ENCODE peak calls at places on chromosomes 5 and 9, in six cellular contexts. C, Q, M, E, L and Z are unnamed samples.

GRCh38 chr5:23507278-23507685 is at the start of gene PRDM9:
- DNase-seq in M (no peak), E (peak; percentile 76), L (no peak), C (peak; percentile 42), Q (peak; percentile 10), Z (peak; percentile 41)

GRCh38 chr5:89168766-89169165 is 285.8 kb upstream of the MEF2C start:
- DNase-seq in M (no peak), C (no peak), E (no peak), Q (no peak), L (no peak), Z (no peak)

GRCh38 chr5:145752947-145753346 is 82.2 kb downstream of the PRELID2 start:
- DNase-seq in M (no peak), L (peak; percentile 42), Q (no peak), E (no peak), C (no peak), Z (no peak)

GRCh38 chr5:136769093-136769492 is 403.7 kb upstream of the TRPC7 start:
- DNase-seq in C (no peak), Q (no peak), M (no peak), E (no peak), L (no peak), Z (no peak)

GRCh38 chr9:77726289-77726688 is 78.2 kb upstream of the GNA14 start:
- DNase-seq in L (peak; percentile 45), E (no peak), Q (no peak), C (no peak), M (no peak), Z (no peak)

GRCh38 chr9:11064853-11065252 is 452.1 kb upstream of the PTPRD start:
- DNase-seq in C (no peak), M (no peak), Q (no peak), L (no peak), E (no peak), Z (no peak)

GRCh38 chr5:10563940-10564837 is at the start of gene ANKRD33B:
- DNase-seq in M (peak; percentile 19), L (peak; percentile 63), Q (peak; percentile 63), C (no peak), E (peak; percentile 74), Z (peak; percentile 68)

GRCh38 chr5:112921031-112921832 is 795 bp downstream of the REEP5 start:
- DNase-seq in C (peak; percentile 70), M (peak; percentile 81), Q (peak; percentile 75), L (peak; percentile 56), E (peak; percentile 84), Z (peak; percentile 57)

GRCh38 chr9:119086590-119086989 is 282.6 kb downstream of the BRINP1 start:
- DNase-seq in L (no peak), M (no peak), E (no peak), C (no peak), Q (no peak), Z (no peak)

GRCh38 chr5:133250527-133250926 is 198.7 kb downstream of the HSPA4 start:
- DNase-seq in E (no peak), C (no peak), L (no peak), Q (no peak), M (no peak), Z (no peak)

GRCh38 chr9:7974335-7975005 is 174.9 kb upstream of the DMAC1 start:
- DNase-seq in M (no peak), C (no peak), L (no peak), Q (no peak), E (no peak), Z (no peak)

GRCh38 chr5:178240341-178240741 is 7.7 kb upstream of the PHYKPL start:
- DNase-seq in M (no peak), Q (no peak), L (no peak), E (no peak), C (no peak), Z (no peak)

GRCh38 chr9:70602364-70603019 is 188.0 kb upstream of the KLF9 start:
- DNase-seq in C (peak; percentile 73), L (peak; percentile 91), Q (peak; percentile 61), M (peak; percentile 53), E (peak; percentile 85), Z (peak; percentile 76)

GRCh38 chr9:133210202-133210532 is 1.1 kb upstream of the OBP2B start:
- DNase-seq in M (no peak), E (no peak), Q (no peak), C (no peak), L (no peak), Z (no peak)

GRCh38 chr9:83927591-83927990 is 6.4 kb upstream of the KIF27 start:
- DNase-seq in Q (no peak), E (no peak), M (no peak), L (no peak), C (no peak), Z (no peak)

GRCh38 chr9:111825468-111826145 is 30.9 kb upstream of the SHOC1 start:
- DNase-seq in Q (no peak), M (no peak), L (peak; percentile 50), C (no peak), E (no peak), Z (no peak)

GRCh38 chr9:134637241-134637640 is 4.4 kb upstream of the COL5A1 start:
- DNase-seq in Q (no peak), L (no peak), C (peak; percentile 90), E (peak; percentile 72), M (no peak), Z (no peak)

GRCh38 chr5:96781031-96781733 is 26.6 kb downstream of the ERAP1 start:
- DNase-seq in M (no peak), L (peak; percentile 49), Q (no peak), C (no peak), E (no peak), Z (no peak)

GRCh38 chr5:151553130-151553670 is 37.9 kb downstream of the FAT2 start:
- DNase-seq in L (no peak), M (no peak), C (no peak), E (no peak), Q (no peak), Z (no peak)

GRCh38 chr9:34463098-34463900 is 4.7 kb downstream of the DNAI1 start:
- DNase-seq in C (peak; percentile 66), Q (no peak), E (no peak), M (no peak), L (peak; percentile 60), Z (peak; percentile 29)

GRCh38 chr9:121262450-121262849 is 5.5 kb upstream of the GSN start:
- DNase-seq in Q (no peak), C (no peak), E (peak; percentile 71), L (no peak), M (no peak), Z (no peak)

GRCh38 chr9:121259935-121260334 is 8.0 kb upstream of the GSN start:
- DNase-seq in L (no peak), M (no peak), Q (no peak), E (no peak), C (no peak), Z (no peak)

GRCh38 chr9:121261107-121261460 is 6.9 kb upstream of the GSN start:
- DNase-seq in M (no peak), E (peak; percentile 72), C (no peak), Q (no peak), L (no peak), Z (no peak)

GRCh38 chr9:121259498-121259897 is 8.5 kb upstream of the GSN start:
- DNase-seq in M (no peak), L (no peak), Q (no peak), C (no peak), E (no peak), Z (no peak)

GRCh38 chr9:121260457-121261106 is 7.4 kb upstream of the GSN start:
- DNase-seq in C (no peak), E (no peak), M (no peak), L (no peak), Q (no peak), Z (no peak)
- H3K4me3 ChIP-seq in C (no peak overlapping the region), E (no peak overlapping the region), M (no peak overlapping the region), L (no peak overlapping the region), Q (no peak overlapping the region), Z (no peak overlapping the region)

DNA sequence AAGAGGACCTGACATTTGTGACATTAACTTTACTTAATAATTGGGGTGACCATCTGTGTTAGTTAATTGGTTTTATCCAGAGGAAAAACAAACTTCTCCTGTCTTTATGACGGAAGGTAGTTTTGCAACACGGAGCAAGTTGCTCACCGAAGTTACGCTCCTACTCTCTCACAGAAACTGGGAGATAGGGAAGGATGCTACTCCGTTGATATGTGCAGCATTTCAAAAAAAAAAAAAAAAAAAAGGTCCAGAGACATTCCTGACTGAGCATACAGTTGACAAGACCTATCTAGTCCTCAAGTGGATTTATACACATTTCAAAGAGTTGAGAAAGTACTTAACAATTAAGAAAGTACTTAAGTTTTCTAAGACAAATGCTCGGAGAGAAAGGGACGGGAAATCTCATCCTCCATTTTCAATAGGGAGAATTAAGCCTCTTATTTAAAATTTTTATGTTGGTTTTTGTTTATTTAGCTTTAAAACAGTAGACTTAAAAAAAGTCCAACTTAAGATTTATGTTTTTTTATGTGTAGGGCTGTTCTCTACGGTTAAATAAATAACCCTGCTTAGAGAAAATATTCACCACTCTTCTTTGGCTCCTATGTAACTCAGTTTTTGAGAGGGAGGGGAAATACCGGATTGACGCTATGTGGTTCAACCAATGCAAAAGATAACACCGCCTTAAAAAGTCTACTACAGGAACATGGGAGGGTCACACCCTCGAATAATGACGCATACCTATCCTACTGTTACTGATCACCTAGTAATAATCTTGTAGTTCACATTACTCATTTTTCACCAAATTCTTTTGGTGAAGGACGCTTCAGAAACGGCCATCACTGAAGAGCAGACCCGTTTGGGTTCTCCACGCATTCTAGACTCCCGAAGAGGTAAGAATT is at the start of gene FER:
- DNase-seq in Q (no peak), M (no peak), C (peak; percentile 65), E (no peak), L (peak; percentile 79), Z (peak; percentile 56)
- TF ChIP-seq POLR2A in Q (no peak), M (no peak), C (peak; percentile 38), E (no peak), L (no peak), Z (peak; percentile 61)

GRCh38 chr5:4698596-4698995 is 441.5 kb upstream of the ADAMTS16 start:
- DNase-seq in C (no peak), L (no peak), M (no peak), Q (no peak), E (no peak), Z (no peak)

GRCh38 chr5:4700082-4700481 is 440.0 kb upstream of the ADAMTS16 start:
- DNase-seq in C (peak; percentile 42), L (no peak), E (no peak), M (no peak), Q (no peak), Z (no peak)

GRCh38 chr5:4700886-4701285 is 439.2 kb upstream of the ADAMTS16 start:
- DNase-seq in C (no peak), E (no peak), L (no peak), M (no peak), Q (no peak), Z (no peak)

GRCh38 chr5:4699592-4699991 is 440.5 kb upstream of the ADAMTS16 start:
- DNase-seq in L (no peak), E (no peak), M (no peak), Q (no peak), C (no peak), Z (no peak)
- H3K36me3 ChIP-seq in L (no peaks in the 10 kb centered on the region), E (no peaks in the 10 kb centered on the region), M (no peaks in the 10 kb centered on the region), Q (no peaks in the 10 kb centered on the region), C (no peaks in the 10 kb centered on the region), Z (no peaks in the 10 kb centered on the region)

DNA sequence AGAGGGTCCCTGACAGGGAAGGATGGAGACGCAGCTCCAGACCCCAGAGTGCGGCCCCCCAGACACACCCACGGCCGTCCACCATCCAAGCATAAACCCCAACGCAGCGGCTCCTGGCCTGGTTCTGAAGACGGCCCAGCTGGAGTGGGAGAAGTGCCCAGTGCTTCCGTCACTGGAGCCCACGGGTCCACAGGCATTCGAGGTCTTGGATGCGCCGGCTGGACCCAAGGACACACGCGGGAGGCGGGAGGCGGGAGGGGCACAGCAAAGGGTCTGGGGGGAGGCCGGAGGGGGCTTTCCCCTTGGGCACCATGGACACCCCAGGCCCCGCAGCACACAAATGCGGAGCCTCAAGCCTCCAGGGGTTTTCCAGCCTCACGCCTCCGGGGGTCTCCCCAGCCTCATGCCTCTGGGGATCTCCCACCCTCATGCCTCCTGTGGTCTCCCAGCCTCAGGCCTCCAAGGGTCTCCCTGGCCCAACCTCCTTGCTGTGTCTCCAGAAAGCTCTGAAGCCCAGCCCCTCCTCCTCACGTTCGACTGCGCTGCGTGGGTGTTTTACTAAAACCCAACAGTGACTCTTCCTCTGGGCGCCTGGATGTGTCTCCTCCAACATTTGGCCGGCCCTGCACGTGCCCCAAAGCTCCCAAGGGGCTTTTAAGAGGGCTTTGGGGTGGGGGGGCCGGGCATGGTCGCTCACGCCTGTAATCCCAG is 15.2 kb downstream of the EXD3 start:
- DNase-seq in C (peak; percentile 64), E (peak; percentile 84), L (no peak), M (peak; percentile 95), Q (no peak), Z (no peak)
- H3K4me3 ChIP-seq in C (no peak overlapping the region), E (peak overlapping the region; percentile 45), L (no peak overlapping the region), M (peak overlapping the region; percentile 33), Q (peak overlapping the region; percentile 9), Z (peak overlapping the region; percentile 24)